ENCODE peak calls at places on chromosomes 3 and 15, in ten cellular contexts. U is NAMALWA; L is kidney tubule cell; R is frontal cortex; T is kidney epithelial cell; K is Kasumi-1; Y is head of caudate nucleus; Z is skeletal muscle cell; W is effector CD4-positive, alpha-beta T cell; J is T-helper 1 cell. X is an unnamed sample.

GRCh38 chr3:189673535-189673934 is 42.3 kb downstream of the TP63 start:
- DNase-seq in Z (no peak), R (no peak), Y (no peak), W (no peak), T (no peak), U (peak; percentile 62), J (no peak), L (no peak), K (no peak), X (no peak)

GRCh38 chr15:71680079-71680461 is 130.3 kb upstream of the NR2E3 start:
- DNase-seq in L (no peak), Z (no peak), R (no peak), W (no peak), Y (no peak), K (no peak), J (no peak), U (no peak), T (no peak), X (no peak)

GRCh38 chr15:79606831-79607355 is 174.8 kb downstream of the MINAR1 start:
- DNase-seq in K (no peak), W (no peak), R (no peak), Z (no peak), U (no peak), T (no peak), L (no peak), J (no peak), Y (no peak), X (no peak)

GRCh38 chr3:28322464-28322863 is 26.1 kb upstream of the ZCWPW2 start:
- DNase-seq in T (no peak), Y (no peak), J (no peak), Z (peak; percentile 21), K (no peak), R (no peak), U (no peak), L (peak; percentile 59), W (no peak), X (no peak)

GRCh38 chr15:98676586-98677270 is 28.4 kb downstream of the IGF1R start:
- DNase-seq in K (no peak), L (peak; percentile 68), Z (no peak), U (no peak), W (no peak), R (no peak), T (no peak), J (no peak), Y (no peak), X (no peak)

GRCh38 chr3:197521277-197522182 is 34.2 kb downstream of the BDH1 start:
- DNase-seq in K (no peak), Y (no peak), U (no peak), Z (no peak), T (no peak), R (no peak), W (no peak), J (no peak), L (no peak), X (no peak)

GRCh38 chr3:13204177-13204581 is 130.9 kb upstream of the IQSEC1 start:
- DNase-seq in R (peak; percentile 66), Z (no peak), L (no peak), Y (peak; percentile 61), W (no peak), K (no peak), J (no peak), U (no peak), T (no peak), X (no peak)

GRCh38 chr3:167814441-167814951 is 79.0 kb downstream of the SERPINI1 start:
- DNase-seq in T (no peak), Y (peak; percentile 56), R (peak; percentile 16), K (no peak), J (no peak), Z (peak; percentile 21), U (no peak), L (no peak), W (no peak), X (no peak)

GRCh38 chr15:31457631-31458526 is 131.2 kb downstream of the KLF13 start:
- DNase-seq in T (no peak), W (no peak), U (peak; percentile 90), L (peak; percentile 45), Z (no peak), Y (no peak), K (no peak), J (no peak), R (no peak), X (no peak)

GRCh38 chr3:108862865-108863798 is 40.5 kb downstream of the TRAT1 start:
- DNase-seq in Y (no peak), L (peak; percentile 64), K (no peak), Z (peak; percentile 17), J (peak; percentile 38), W (no peak), U (no peak), R (no peak), T (peak; percentile 60), X (no peak)

GRCh38 chr3:184498986-184499606 is 62.5 kb upstream of the EPHB3 start:
- DNase-seq in W (no peak), T (no peak), Z (no peak), J (no peak), L (no peak), K (peak; percentile 72), Y (no peak), U (no peak), R (no peak), X (no peak)

GRCh38 chr3:187925326-187925725 is 180.1 kb upstream of the BCL6 start:
- DNase-seq in K (no peak), L (no peak), U (no peak), W (no peak), J (no peak), T (no peak), Z (no peak), R (no peak), Y (no peak), X (no peak)

GRCh38 chr3:111856501-111856900 is 2.6 kb upstream of the PHLDB2 start:
- DNase-seq in K (no peak), R (no peak), J (no peak), U (no peak), W (no peak), Z (no peak), L (no peak), Y (no peak), T (no peak), X (no peak)

GRCh38 chr15:94532226-94532625 is 300.9 kb downstream of the MCTP2 start:
- DNase-seq in W (no peak), Z (no peak), J (no peak), L (no peak), Y (no peak), U (no peak), T (no peak), R (no peak), K (no peak), X (no peak)

GRCh38 chr3:182092662-182093262 is 381.0 kb downstream of the SOX2 start:
- DNase-seq in W (no peak), Z (no peak), L (peak; percentile 67), Y (peak; percentile 34), R (peak; percentile 14), J (no peak), K (peak; percentile 62), U (peak; percentile 64), T (no peak), X (no peak)

GRCh38 chr3:183584246-183584913 is 28.9 kb upstream of the KLHL6 start:
- DNase-seq in Z (peak; percentile 22), U (no peak), J (no peak), L (no peak), R (no peak), T (no peak), Y (peak; percentile 47), K (no peak), W (no peak), X (no peak)

GRCh38 chr15:39756806-39757522 is 25.7 kb downstream of the FSIP1 start:
- DNase-seq in R (no peak), W (peak; percentile 9), K (peak; percentile 47), Z (peak; percentile 46), Y (no peak), J (peak; percentile 38), T (no peak), U (peak; percentile 69), L (peak; percentile 63), X (no peak)

GRCh38 chr3:37739579-37740290 is 121.9 kb upstream of the CTDSPL start:
- DNase-seq in K (no peak), R (no peak), L (no peak), J (no peak), W (no peak), Z (no peak), U (no peak), T (no peak), Y (no peak), X (no peak)

GRCh38 chr3:69948246-69948862 is 51.2 kb upstream of the SAMMSON start:
- DNase-seq in R (peak; percentile 19), J (no peak), Z (no peak), U (peak; percentile 49), Y (no peak), T (peak; percentile 14), L (peak; percentile 67), W (no peak), K (peak; percentile 64), X (no peak)

GRCh38 chr3:45464336-45464809 is 76.0 kb downstream of the LARS2 start:
- DNase-seq in R (no peak), K (no peak), W (no peak), U (no peak), Y (no peak), J (peak; percentile 26), T (no peak), L (no peak), Z (no peak), X (peak; percentile 19)

GRCh38 chr3:78745847-78746246 is 1022.0 kb downstream of the ROBO1 start:
- DNase-seq in L (no peak), W (no peak), Z (no peak), T (no peak), U (no peak), K (no peak), J (no peak), R (no peak), Y (no peak), X (no peak)

GRCh38 chr3:67863869-67864268 is 209.5 kb upstream of the SUCLG2 start:
- DNase-seq in T (no peak), R (no peak), Y (no peak), U (peak; percentile 7), Z (no peak), K (no peak), W (no peak), J (no peak), L (peak; percentile 25), X (no peak)

GRCh38 chr3:148861277-148861869 is 3.7 kb upstream of the CPA3 start:
- DNase-seq in K (peak; percentile 61), Z (no peak), W (no peak), R (peak; percentile 39), U (peak; percentile 75), L (peak; percentile 49), T (no peak), Y (no peak), J (peak; percentile 21), X (peak; percentile 9)

GRCh38 chr3:107767897-107768605 is 245.3 kb downstream of the BBX start:
- DNase-seq in Y (no peak), R (no peak), U (no peak), J (no peak), K (no peak), L (no peak), Z (no peak), T (no peak), W (no peak), X (no peak)

GRCh38 chr15:85707519-85708338 is 87.0 kb downstream of the KLHL25 start:
- DNase-seq in R (no peak), W (no peak), Z (no peak), J (peak; percentile 51), U (peak; percentile 63), L (peak; percentile 36), K (no peak), Y (no peak), T (no peak), X (no peak)

GRCh38 chr3:88151358-88151757 is 1.6 kb downstream of the C3orf38 start:
- DNase-seq in Z (no peak), R (no peak), U (peak; percentile 6), T (no peak), Y (no peak), K (no peak), J (peak; percentile 30), W (no peak), L (peak; percentile 12), X (no peak)

GRCh38 chr3:185734725-185735096 is 90.1 kb downstream of the IGF2BP2 start:
- DNase-seq in J (no peak), Y (no peak), R (no peak), L (no peak), W (no peak), U (no peak), Z (no peak), T (no peak), K (no peak), X (no peak)

GRCh38 chr3:194928183-194928736 is 242.6 kb downstream of the FAM43A start:
- DNase-seq in J (no peak), T (no peak), K (no peak), R (no peak), Z (no peak), W (no peak), L (peak; percentile 43), U (no peak), Y (no peak), X (no peak)